ENCODE peak calls at places on chromosomes 16 and 17, in four cellular contexts. One of them, this sample, is unnamed.

GRCh38 chr17:5699789-5700188 is 115.5 kb upstream of the NLRP1 start:
- DNase-seq in left ventricle myocardium inferior: no peak
- DNase-seq in CD8-positive, alpha-beta T cell: no peak
- DNase-seq in fibroblast of lung: no peak
- DNase-seq in this sample: no peak

GRCh38 chr17:40351185-40352043 is 13.1 kb downstream of the GJD3 start:
- DNase-seq in left ventricle myocardium inferior: no peak
- DNase-seq in fibroblast of lung: no peak
- DNase-seq in CD8-positive, alpha-beta T cell: no peak
- DNase-seq in this sample: no peak

GRCh38 chr16:17389392-17389791 is 81.4 kb downstream of the XYLT1 start:
- DNase-seq in fibroblast of lung: no peak
- DNase-seq in CD8-positive, alpha-beta T cell: no peak
- DNase-seq in left ventricle myocardium inferior: no peak
- DNase-seq in this sample: peak

GRCh38 chr17:20908373-20909273 is 134.2 kb downstream of the USP22 start:
- DNase-seq in left ventricle myocardium inferior: peak
- DNase-seq in CD8-positive, alpha-beta T cell: peak
- DNase-seq in fibroblast of lung: peak
- DNase-seq in this sample: peak

GRCh38 chr17:43998552-43998951 is 5.9 kb upstream of the NAGS start:
- DNase-seq in fibroblast of lung: peak
- DNase-seq in left ventricle myocardium inferior: no peak
- DNase-seq in CD8-positive, alpha-beta T cell: no peak
- DNase-seq in this sample: peak

GRCh38 chr17:79888009-79888540 is 48.8 kb upstream of the CBX4 start:
- DNase-seq in CD8-positive, alpha-beta T cell: no peak
- DNase-seq in fibroblast of lung: no peak
- DNase-seq in left ventricle myocardium inferior: no peak
- DNase-seq in this sample: no peak

GRCh38 chr16:29804455-29805231 is 1.7 kb upstream of the MAZ start:
- DNase-seq in fibroblast of lung: peak
- DNase-seq in left ventricle myocardium inferior: peak
- DNase-seq in CD8-positive, alpha-beta T cell: no peak
- DNase-seq in this sample: no peak

GRCh38 chr17:3865166-3865565 is 19.1 kb upstream of the NCBP3 start:
- DNase-seq in left ventricle myocardium inferior: no peak
- DNase-seq in fibroblast of lung: no peak
- DNase-seq in CD8-positive, alpha-beta T cell: no peak
- DNase-seq in this sample: peak

GRCh38 chr16:11253009-11253994 is 2.7 kb downstream of the SOCS1 start:
- DNase-seq in left ventricle myocardium inferior: no peak
- DNase-seq in fibroblast of lung: peak
- DNase-seq in CD8-positive, alpha-beta T cell: peak
- DNase-seq in this sample: peak

GRCh38 chr16:85682516-85682915 is 6.2 kb downstream of the GINS2 start:
- DNase-seq in left ventricle myocardium inferior: no peak
- DNase-seq in CD8-positive, alpha-beta T cell: no peak
- DNase-seq in fibroblast of lung: no peak
- DNase-seq in this sample: no peak

GRCh38 chr17:34318474-34318873 is 761 bp upstream of the CCL8 start:
- DNase-seq in fibroblast of lung: no peak
- DNase-seq in CD8-positive, alpha-beta T cell: no peak
- DNase-seq in left ventricle myocardium inferior: no peak
- DNase-seq in this sample: no peak

GRCh38 chr17:2482218-2482617 is 29.5 kb downstream of the METTL16 start:
- DNase-seq in CD8-positive, alpha-beta T cell: no peak
- DNase-seq in left ventricle myocardium inferior: no peak
- DNase-seq in fibroblast of lung: no peak
- DNase-seq in this sample: no peak

GRCh38 chr17:4004517-4005295 is 40.5 kb upstream of the ATP2A3 start:
- DNase-seq in CD8-positive, alpha-beta T cell: peak
- DNase-seq in left ventricle myocardium inferior: peak
- DNase-seq in fibroblast of lung: peak
- DNase-seq in this sample: no peak

GRCh38 chr16:62240722-62241121 is 204.5 kb upstream of the CDH8 start:
- DNase-seq in fibroblast of lung: no peak
- DNase-seq in left ventricle myocardium inferior: no peak
- DNase-seq in CD8-positive, alpha-beta T cell: no peak
- DNase-seq in this sample: no peak

GRCh38 chr16:31464781-31465260 is 5.5 kb downstream of the ARMC5 start:
- DNase-seq in fibroblast of lung: no peak
- DNase-seq in CD8-positive, alpha-beta T cell: no peak
- DNase-seq in left ventricle myocardium inferior: no peak
- DNase-seq in this sample: no peak

GRCh38 chr16:70701036-70701435 is 15.2 kb upstream of the MTSS2 start:
- DNase-seq in fibroblast of lung: no peak
- DNase-seq in CD8-positive, alpha-beta T cell: no peak
- DNase-seq in left ventricle myocardium inferior: no peak
- DNase-seq in this sample: no peak

GRCh38 chr16:30060354-30061194 is 5.0 kb upstream of the ALDOA start:
- DNase-seq in fibroblast of lung: peak
- DNase-seq in left ventricle myocardium inferior: no peak
- DNase-seq in CD8-positive, alpha-beta T cell: no peak
- DNase-seq in this sample: no peak

GRCh38 chr16:76531236-76531635 is 254.0 kb downstream of the CNTNAP4 start:
- DNase-seq in CD8-positive, alpha-beta T cell: no peak
- DNase-seq in left ventricle myocardium inferior: no peak
- DNase-seq in fibroblast of lung: no peak
- DNase-seq in this sample: no peak

GRCh38 chr16:69084301-69084700 is 21.2 kb upstream of the HAS3 start:
- DNase-seq in left ventricle myocardium inferior: no peak
- DNase-seq in CD8-positive, alpha-beta T cell: no peak
- DNase-seq in fibroblast of lung: no peak
- DNase-seq in this sample: no peak

GRCh38 chr17:64067642-64068041 is 47.2 kb upstream of the ICAM2 start:
- DNase-seq in left ventricle myocardium inferior: no peak
- DNase-seq in fibroblast of lung: no peak
- DNase-seq in CD8-positive, alpha-beta T cell: no peak
- DNase-seq in this sample: no peak

GRCh38 chr16:48317614-48318013 is 67.6 kb downstream of the SIAH1 start:
- DNase-seq in fibroblast of lung: peak
- DNase-seq in CD8-positive, alpha-beta T cell: no peak
- DNase-seq in left ventricle myocardium inferior: no peak
- DNase-seq in this sample: peak

GRCh38 chr17:18323507-18324139 is 8.5 kb downstream of the SMCR8 start:
- DNase-seq in fibroblast of lung: no peak
- DNase-seq in left ventricle myocardium inferior: no peak
- DNase-seq in CD8-positive, alpha-beta T cell: no peak
- DNase-seq in this sample: no peak

GRCh38 chr17:18321309-18321708 is 6.2 kb downstream of the SMCR8 start:
- DNase-seq in CD8-positive, alpha-beta T cell: no peak
- DNase-seq in left ventricle myocardium inferior: no peak
- DNase-seq in fibroblast of lung: peak
- DNase-seq in this sample: no peak

GRCh38 chr17:18322522-18322921 is 7.4 kb downstream of the SMCR8 start:
- DNase-seq in CD8-positive, alpha-beta T cell: no peak
- DNase-seq in left ventricle myocardium inferior: no peak
- DNase-seq in fibroblast of lung: no peak
- DNase-seq in this sample: no peak

GRCh38 chr17:18324140-18325049 is 9.3 kb downstream of the SMCR8 start:
- DNase-seq in left ventricle myocardium inferior: no peak
- DNase-seq in fibroblast of lung: no peak
- DNase-seq in CD8-positive, alpha-beta T cell: no peak
- DNase-seq in this sample: no peak

GRCh38 chr17:18323007-18323406 is 7.9 kb downstream of the SMCR8 start:
- DNase-seq in fibroblast of lung: no peak
- DNase-seq in left ventricle myocardium inferior: no peak
- DNase-seq in CD8-positive, alpha-beta T cell: no peak
- DNase-seq in this sample: peak
- TF ChIP-seq CTCF in fibroblast of lung: no peak
- TF ChIP-seq CTCF in left ventricle myocardium inferior: no peak
- TF ChIP-seq CTCF in CD8-positive, alpha-beta T cell: no peak
- TF ChIP-seq CTCF in this sample: peak

GRCh38 chr17:14037453-14037852 is 31.9 kb upstream of the COX10 start:
- DNase-seq in CD8-positive, alpha-beta T cell: no peak
- DNase-seq in fibroblast of lung: no peak
- DNase-seq in left ventricle myocardium inferior: no peak
- DNase-seq in this sample: no peak
- TF ChIP-seq CTCF in CD8-positive, alpha-beta T cell: no peak
- TF ChIP-seq CTCF in fibroblast of lung: no peak
- TF ChIP-seq CTCF in left ventricle myocardium inferior: no peak
- TF ChIP-seq CTCF in this sample: no peak

GRCh38 chr16:24671455-24671954 is 57.9 kb upstream of the TNRC6A start:
- DNase-seq in CD8-positive, alpha-beta T cell: no peak
- DNase-seq in left ventricle myocardium inferior: no peak
- DNase-seq in fibroblast of lung: no peak
- DNase-seq in this sample: no peak
- TF ChIP-seq CTCF in CD8-positive, alpha-beta T cell: no peak
- TF ChIP-seq CTCF in left ventricle myocardium inferior: no peak
- TF ChIP-seq CTCF in fibroblast of lung: no peak
- TF ChIP-seq CTCF in this sample: peak

GRCh38 chr17:56676807-56677206 is 83.3 kb downstream of the NOG start:
- DNase-seq in CD8-positive, alpha-beta T cell: no peak
- DNase-seq in fibroblast of lung: no peak
- DNase-seq in left ventricle myocardium inferior: no peak
- DNase-seq in this sample: peak
- TF ChIP-seq CTCF in CD8-positive, alpha-beta T cell: no peak
- TF ChIP-seq CTCF in fibroblast of lung: no peak
- TF ChIP-seq CTCF in left ventricle myocardium inferior: peak
- TF ChIP-seq CTCF in this sample: peak

GRCh38 chr17:35981246-35981645 is at the start of gene CCL16:
- DNase-seq in left ventricle myocardium inferior: no peak
- DNase-seq in fibroblast of lung: no peak
- DNase-seq in CD8-positive, alpha-beta T cell: no peak
- DNase-seq in this sample: no peak
- TF ChIP-seq CTCF in left ventricle myocardium inferior: no peak
- TF ChIP-seq CTCF in fibroblast of lung: no peak
- TF ChIP-seq CTCF in CD8-positive, alpha-beta T cell: no peak
- TF ChIP-seq CTCF in this sample: no peak

DNA sequence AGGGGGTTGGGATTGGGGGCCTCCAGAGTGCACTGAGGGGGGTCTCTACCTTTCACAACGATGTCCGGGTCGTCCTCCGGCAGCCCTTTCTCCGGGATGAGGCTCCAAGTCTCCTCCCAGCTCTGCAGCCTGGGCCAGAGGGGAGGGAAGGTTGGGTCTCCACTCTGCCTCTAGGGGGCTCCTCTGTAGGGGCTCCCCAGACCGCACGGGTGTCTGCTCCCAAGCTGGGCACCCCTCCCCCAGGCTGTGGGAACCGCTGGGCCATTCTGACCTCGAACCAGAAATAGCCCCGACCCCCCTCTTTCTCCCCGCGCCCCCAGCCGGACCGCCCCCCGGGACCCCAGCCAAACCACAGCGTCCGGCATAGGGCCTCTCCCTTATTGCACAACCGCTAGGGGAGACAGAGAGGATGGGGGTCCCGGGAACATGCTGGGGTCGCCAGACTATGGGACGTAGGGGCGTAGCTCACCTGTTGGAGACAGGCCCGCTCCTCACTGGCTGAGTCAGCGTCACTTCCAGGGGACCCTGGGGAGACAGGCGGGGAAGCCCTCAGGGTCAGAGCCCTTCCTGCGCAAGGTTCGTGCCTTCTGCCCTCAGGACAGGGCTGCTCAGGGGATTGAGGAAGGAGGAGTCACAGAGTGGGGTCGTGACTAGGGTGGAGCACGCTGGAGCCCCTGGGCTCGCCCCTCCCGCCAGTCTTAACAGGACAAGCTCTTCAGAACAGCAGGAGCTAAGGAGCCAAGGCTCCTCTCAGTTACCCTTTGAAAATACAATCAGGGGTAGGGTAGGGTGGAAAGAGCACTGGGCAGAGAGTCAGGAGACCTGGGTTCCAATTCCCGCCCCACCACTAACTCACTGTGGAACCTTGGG is 2.7 kb downstream of the PLEKHH3 start:
- DNase-seq in fibroblast of lung: peak
- DNase-seq in CD8-positive, alpha-beta T cell: no peak
- DNase-seq in left ventricle myocardium inferior: peak
- DNase-seq in this sample: no peak
- TF ChIP-seq CTCF in fibroblast of lung: peak
- TF ChIP-seq CTCF in CD8-positive, alpha-beta T cell: peak
- TF ChIP-seq CTCF in left ventricle myocardium inferior: peak
- TF ChIP-seq CTCF in this sample: peak

DNA sequence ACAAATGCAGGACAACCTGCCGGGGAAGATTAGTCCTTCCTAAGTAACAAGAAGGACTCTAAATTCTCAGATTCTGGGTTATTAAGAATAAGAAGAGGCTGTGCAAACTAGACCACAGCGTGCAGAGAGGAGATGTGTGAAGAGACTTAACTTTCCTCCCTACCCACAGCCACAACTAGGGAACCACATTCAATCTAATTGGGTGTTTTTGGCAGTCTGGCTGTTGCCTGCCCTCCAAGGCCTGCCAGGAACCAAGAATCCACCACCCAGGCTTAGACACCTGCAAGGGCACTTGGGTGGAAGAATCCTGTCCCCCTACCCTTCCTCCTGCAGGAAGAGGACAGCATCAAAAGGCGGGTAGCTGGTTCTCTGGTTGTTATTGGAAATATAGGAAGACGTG is 202.0 kb downstream of the PARN start:
- DNase-seq in left ventricle myocardium inferior: no peak
- DNase-seq in CD8-positive, alpha-beta T cell: no peak
- DNase-seq in fibroblast of lung: no peak
- DNase-seq in this sample: no peak
- TF ChIP-seq CTCF in left ventricle myocardium inferior: no peak
- TF ChIP-seq CTCF in CD8-positive, alpha-beta T cell: no peak
- TF ChIP-seq CTCF in fibroblast of lung: no peak
- TF ChIP-seq CTCF in this sample: no peak

GRCh38 chr16:67804853-67805542 is 1.4 kb downstream of the RANBP10 start:
- DNase-seq in CD8-positive, alpha-beta T cell: no peak
- DNase-seq in fibroblast of lung: no peak
- DNase-seq in left ventricle myocardium inferior: no peak
- DNase-seq in this sample: peak

GRCh38 chr16:67805718-67806427 is 487 bp downstream of the RANBP10 start:
- DNase-seq in CD8-positive, alpha-beta T cell: no peak
- DNase-seq in left ventricle myocardium inferior: no peak
- DNase-seq in fibroblast of lung: no peak
- DNase-seq in this sample: no peak

GRCh38 chr16:67803894-67804293 is 2.5 kb downstream of the RANBP10 start:
- DNase-seq in CD8-positive, alpha-beta T cell: no peak
- DNase-seq in left ventricle myocardium inferior: no peak
- DNase-seq in fibroblast of lung: no peak
- DNase-seq in this sample: no peak

GRCh38 chr16:67806428-67807147 is at the start of the genes RANBP10 and TSNAXIP1:
- DNase-seq in fibroblast of lung: peak
- DNase-seq in left ventricle myocardium inferior: peak
- DNase-seq in CD8-positive, alpha-beta T cell: peak
- DNase-seq in this sample: peak

GRCh38 chr16:67807148-67807682 is 526 bp downstream of the TSNAXIP1 start:
- DNase-seq in left ventricle myocardium inferior: no peak
- DNase-seq in CD8-positive, alpha-beta T cell: no peak
- DNase-seq in fibroblast of lung: no peak
- DNase-seq in this sample: no peak
- TF ChIP-seq CTCF in left ventricle myocardium inferior: no peak
- TF ChIP-seq CTCF in CD8-positive, alpha-beta T cell: no peak
- TF ChIP-seq CTCF in fibroblast of lung: peak
- TF ChIP-seq CTCF in this sample: no peak